ENCODE peak calls at places on chromosomes 5 and 9, in four cellular contexts. T, I, O and E are unnamed samples.

GRCh38 chr5:78533356-78533755 is 115.2 kb downstream of the LHFPL2 start:
- DNase-seq in O (peak; percentile 43), I (no peak), T (peak; percentile 17), E (no peak)

GRCh38 chr5:69492391-69493234 is at the start of gene OCLN:
- DNase-seq in I (no peak), T (no peak), O (peak; percentile 90), E (no peak)

GRCh38 chr5:162068412-162068811 is 839 bp downstream of the GABRG2 start:
- DNase-seq in T (no peak), I (no peak), O (peak; percentile 83), E (no peak)

GRCh38 chr5:41763096-41763495 is 107.1 kb downstream of the OXCT1 start:
- DNase-seq in O (no peak), T (peak; percentile 54), I (no peak), E (no peak)

GRCh38 chr9:81814794-81815464 is 113.3 kb upstream of the SPATA31D4 start:
- DNase-seq in T (no peak), O (no peak), I (no peak), E (no peak)

GRCh38 chr5:10648806-10649517 is 85.1 kb downstream of the ANKRD33B start:
- DNase-seq in T (no peak), O (no peak), I (no peak), E (no peak)

GRCh38 chr9:129005336-129005997 is 22.7 kb downstream of the SH3GLB2 start:
- DNase-seq in T (no peak), O (peak; percentile 2), I (no peak), E (no peak)

GRCh38 chr5:125480901-125481300 is 734.5 kb upstream of the ZNF608 start:
- DNase-seq in O (no peak), T (no peak), I (no peak), E (peak; percentile 18)

GRCh38 chr5:73826301-73826700 is 200.3 kb downstream of the ARHGEF28 start:
- DNase-seq in O (no peak), I (no peak), T (no peak), E (no peak)

GRCh38 chr9:36136894-36137391 is 410 bp downstream of the GLIPR2 start:
- DNase-seq in O (peak; percentile 29), I (no peak), T (no peak), E (no peak)

GRCh38 chr5:14351845-14352712 is 208.9 kb downstream of the TRIO start:
- DNase-seq in O (peak; percentile 85), T (peak; percentile 53), I (peak; percentile 51), E (peak; percentile 35)

GRCh38 chr5:117590944-117591343 is 1016.3 kb upstream of the SEMA6A start:
- DNase-seq in I (no peak), O (peak; percentile 49), T (peak; percentile 24), E (no peak)

GRCh38 chr5:62719061-62719730 is 140.6 kb downstream of the LRRC70 start:
- DNase-seq in O (no peak), I (no peak), T (no peak), E (no peak)

GRCh38 chr5:134527156-134527960 is 1.9 kb downstream of the JADE2 start:
- DNase-seq in O (peak; percentile 93), T (peak; percentile 88), I (peak; percentile 92), E (no peak)

GRCh38 chr9:130835441-130836298 is 616 bp downstream of the ABL1 start:
- DNase-seq in O (peak; percentile 67), T (no peak), I (no peak), E (no peak)
- TF ChIP-seq CTCF in O (no peak), T (no peak), I (peak; percentile 4), E (no peak)

GRCh38 chr9:127529671-127530070 is 78.4 kb downstream of the LRSAM1 start:
- DNase-seq in T (no peak), I (no peak), O (no peak), E (no peak)
- TF ChIP-seq CTCF in T (no peak), I (no peak), O (no peak), E (no peak)

GRCh38 chr9:79471577-79472543 is 99.9 kb upstream of the TLE4 start:
- DNase-seq in I (peak; percentile 42), O (peak; percentile 53), T (peak; percentile 63), E (peak; percentile 11)
- TF ChIP-seq CTCF in I (peak; percentile 19), O (peak; percentile 44), T (peak; percentile 62), E (peak; percentile 40)

GRCh38 chr9:21589344-21590056 is 107.4 kb upstream of the IFNE start:
- DNase-seq in O (no peak), I (no peak), T (no peak), E (no peak)

GRCh38 chr9:21584890-21585289 is 102.8 kb upstream of the IFNE start:
- DNase-seq in I (no peak), O (no peak), T (no peak), E (no peak)

GRCh38 chr9:21583628-21584027 is 101.5 kb upstream of the IFNE start:
- DNase-seq in O (no peak), T (no peak), I (no peak), E (no peak)

GRCh38 chr9:21590058-21590996 is 108.2 kb upstream of the IFNE start:
- DNase-seq in I (no peak), O (no peak), T (no peak), E (no peak)

GRCh38 chr9:21585756-21586752 is 103.9 kb upstream of the IFNE start:
- DNase-seq in O (no peak), I (no peak), T (no peak), E (no peak)
- TF ChIP-seq CTCF in O (no peak), I (no peak), T (peak; percentile 68), E (peak; percentile 20)

GRCh38 chr9:114281421-114282103 is 41.3 kb upstream of the ORM1 start:
- DNase-seq in T (peak; percentile 72), I (peak; percentile 35), O (peak; percentile 53), E (no peak)
- TF ChIP-seq CTCF in T (no peak), I (no peak), O (no peak), E (no peak)

GRCh38 chr5:88786217-88786560 is 96.8 kb downstream of the MEF2C start:
- DNase-seq in O (peak; percentile 13), T (peak; percentile 87), I (no peak), E (no peak)
- TF ChIP-seq CTCF in O (no peak), T (no peak), I (no peak), E (no peak)

GRCh38 chr5:159640376-159640775 is 275.9 kb upstream of the ADRA1B start:
- DNase-seq in I (no peak), T (no peak), O (no peak), E (no peak)

GRCh38 chr5:159644053-159644452 is 272.2 kb upstream of the ADRA1B start:
- DNase-seq in O (no peak), T (no peak), I (no peak), E (no peak)

GRCh38 chr5:159641371-159642039 is 274.8 kb upstream of the ADRA1B start:
- DNase-seq in T (no peak), I (no peak), O (no peak), E (no peak)

GRCh38 chr5:159640921-159641320 is 275.4 kb upstream of the ADRA1B start:
- DNase-seq in O (no peak), I (no peak), T (no peak), E (no peak)

DNA sequence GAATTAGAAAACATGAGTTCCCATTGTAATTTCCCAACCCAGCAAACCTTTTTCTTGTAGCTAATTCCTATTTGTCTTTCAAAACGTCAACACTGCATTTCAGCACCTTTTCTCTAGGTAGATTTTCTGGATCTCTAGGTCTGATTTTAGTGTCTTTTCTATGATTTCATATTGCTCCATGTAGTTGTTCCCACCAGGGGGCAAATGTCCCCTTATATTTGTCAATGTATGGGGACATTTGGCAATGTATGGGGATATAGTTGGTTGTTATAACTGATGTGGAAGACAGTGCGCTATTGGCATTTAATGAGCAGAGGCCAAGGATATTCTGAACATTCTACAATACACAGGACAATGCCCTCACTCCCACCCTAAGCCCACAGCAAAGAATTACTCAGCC is 273.9 kb upstream of the ADRA1B start:
- DNase-seq in O (no peak), I (no peak), T (no peak), E (no peak)
- TF ChIP-seq CTCF in O (no peak), I (no peak), T (peak; percentile 51), E (no peak)

GRCh38 chr9:135974220-135974573 is 13.0 kb upstream of the UBAC1 start:
- DNase-seq in O (no peak), T (no peak), I (no peak), E (no peak)
- TF ChIP-seq CTCF in O (no peak), T (peak; percentile 16), I (no peak), E (no peak)

GRCh38 chr5:173917788-173918786 is 29.9 kb downstream of the CPEB4 start:
- DNase-seq in I (peak; percentile 66), T (peak; percentile 78), O (peak; percentile 78), E (peak; percentile 72)

GRCh38 chr5:173920866-173921265 is 32.7 kb downstream of the CPEB4 start:
- DNase-seq in I (no peak), O (no peak), T (no peak), E (no peak)

GRCh38 chr5:173922527-173922926 is 34.4 kb downstream of the CPEB4 start:
- DNase-seq in T (no peak), O (no peak), I (no peak), E (no peak)

GRCh38 chr5:173919443-173919842 is 31.3 kb downstream of the CPEB4 start:
- DNase-seq in O (peak; percentile 15), I (no peak), T (peak; percentile 11), E (no peak)

GRCh38 chr5:173920024-173920753 is 32.0 kb downstream of the CPEB4 start:
- DNase-seq in T (no peak), I (no peak), O (no peak), E (no peak)
- TF ChIP-seq CTCF in T (no peak), I (no peak), O (no peak), E (no peak)

GRCh38 chr5:38667499-38667776 is 111.0 kb upstream of the LIFR start:
- DNase-seq in T (no peak), I (no peak), O (no peak), E (no peak)

GRCh38 chr5:38670878-38671277 is 114.4 kb upstream of the LIFR start:
- DNase-seq in T (no peak), O (no peak), I (no peak), E (no peak)

GRCh38 chr5:38663276-38663675 is 106.8 kb upstream of the LIFR start:
- DNase-seq in O (no peak), T (no peak), I (no peak), E (no peak)

GRCh38 chr5:38670066-38670465 is 113.6 kb upstream of the LIFR start:
- DNase-seq in T (no peak), I (no peak), O (no peak), E (no peak)

GRCh38 chr5:38666668-38667498 is 110.4 kb upstream of the LIFR start:
- DNase-seq in O (peak; percentile 71), T (peak; percentile 36), I (no peak), E (peak; percentile 5)
- TF ChIP-seq CTCF in O (peak; percentile 63), T (peak; percentile 80), I (peak; percentile 34), E (peak; percentile 61)